ENCODE peak calls at places on chromosomes 13 and 19, in five cellular contexts. V is stimulated activated CD4-positive, alpha-beta T cell treated with anti-CD3 and anti-CD28 coated beads, TNF-alpha, amount 100 ng/mL, for 24 hours; H is foreskin melanocyte; T is left colon; F is B cell. Q is an unnamed sample.

GRCh38 chr13:77143325-77143907 is 116.5 kb upstream of the FBXL3 start:
- DNase-seq in V (no peak), H (no peak), T (no peak), F (no peak), Q (peak)

GRCh38 chr13:100890645-100891044 is 216.1 kb upstream of the TMTC4 start:
- DNase-seq in V (no peak), H (no peak), T (no peak), F (no peak), Q (no peak)

GRCh38 chr13:67069117-67069767 is 160.9 kb downstream of the PCDH9 start:
- DNase-seq in V (no peak), H (no peak), T (no peak), F (no peak), Q (no peak)

GRCh38 chr19:28885965-28886364 is 327.0 kb downstream of the UQCRFS1 start:
- DNase-seq in V (no peak), H (no peak), T (no peak), F (no peak), Q (no peak)

GRCh38 chr13:28037399-28037798 is 48.9 kb upstream of the URAD start:
- DNase-seq in V (no peak), H (no peak), T (no peak), F (no peak), Q (no peak)

GRCh38 chr19:952680-953500 is 27.1 kb downstream of the ARID3A start:
- DNase-seq in V (no peak), H (no peak), T (no peak), F (peak), Q (peak)

GRCh38 chr13:80297094-80297493 is 43.8 kb downstream of the SPRY2 start:
- DNase-seq in V (no peak), H (no peak), T (no peak), F (no peak), Q (no peak)

GRCh38 chr19:23415561-23416191 is 20.4 kb upstream of the ZNF91 start:
- DNase-seq in V (no peak), H (no peak), T (peak), F (peak), Q (no peak)

GRCh38 chr19:13095934-13096890 is 6.4 kb downstream of the LYL1 start:
- DNase-seq in V (no peak), H (no peak), T (no peak), F (peak), Q (no peak)

GRCh38 chr19:2266183-2266993 is 10.2 kb upstream of the JSRP1 start:
- DNase-seq in V (no peak), H (no peak), T (peak), F (peak), Q (peak)

GRCh38 chr13:23433171-23434153 is at the start of gene SACS:
- DNase-seq in V (no peak), H (peak), T (no peak), F (no peak), Q (peak)

GRCh38 chr13:24301911-24302310 is 7.5 kb upstream of the C1QTNF9 start:
- DNase-seq in V (no peak), H (no peak), T (no peak), F (no peak), Q (no peak)

GRCh38 chr13:101941095-101941777 is 460.6 kb downstream of the FGF14 start:
- DNase-seq in V (no peak), H (no peak), T (no peak), F (no peak), Q (peak)

GRCh38 chr19:18661346-18661745 is 22.1 kb upstream of the CRTC1 start:
- DNase-seq in V (no peak), H (no peak), T (no peak), F (no peak), Q (no peak)

GRCh38 chr13:23558675-23559536 is 11.3 kb upstream of the TNFRSF19 start:
- DNase-seq in V (no peak), H (peak), T (no peak), F (no peak), Q (peak)

GRCh38 chr13:108437496-108437895 is 168.0 kb downstream of the TNFSF13B start:
- DNase-seq in V (no peak), H (no peak), T (no peak), F (no peak), Q (no peak)

GRCh38 chr13:32056316-32056715 is 24.7 kb downstream of the FRY start:
- DNase-seq in V (no peak), H (no peak), T (peak), F (no peak), Q (no peak)

GRCh38 chr13:33111414-33112110 is 95.3 kb downstream of the KL start:
- DNase-seq in V (no peak), H (no peak), T (no peak), F (no peak), Q (peak)

GRCh38 chr13:114097893-114098688 is 34.3 kb downstream of the RASA3 start:
- DNase-seq in V (no peak), H (no peak), T (no peak), F (no peak), Q (no peak)

GRCh38 chr13:76968041-76968440 is 19.7 kb downstream of the ACOD1 start:
- DNase-seq in V (no peak), H (no peak), T (no peak), F (no peak), Q (no peak)

GRCh38 chr13:61965756-61966155 is 550.1 kb upstream of the PCDH20 start:
- DNase-seq in V (no peak), H (no peak), T (no peak), F (no peak), Q (no peak)